ENCODE peak calls at places on chromosomes 4 and X, in five cellular contexts. One of them, this sample, is unnamed.

GRCh38 chrX:119503484-119503861 is 35.2 kb downstream of the SLC25A5 start:
- DNase-seq in heart right ventricle: no peak
- DNase-seq in HCT116: no peak
- DNase-seq in tibial artery: peak
- DNase-seq in fibroblast of lung: peak
- DNase-seq in this sample: peak

GRCh38 chr4:156764145-156764544 is 207.5 kb downstream of the PDGFC start:
- DNase-seq in heart right ventricle: no peak
- DNase-seq in HCT116: no peak
- DNase-seq in tibial artery: no peak
- DNase-seq in fibroblast of lung: peak
- DNase-seq in this sample: peak

GRCh38 chr4:176383273-176384077 is 63.7 kb downstream of the SPCS3 start:
- DNase-seq in heart right ventricle: peak
- DNase-seq in HCT116: no peak
- DNase-seq in tibial artery: no peak
- DNase-seq in fibroblast of lung: peak
- DNase-seq in this sample: peak

GRCh38 chrX:40095588-40096394 is 2.0 kb downstream of the BCOR start:
- DNase-seq in heart right ventricle: no peak
- DNase-seq in HCT116: no peak
- DNase-seq in tibial artery: no peak
- DNase-seq in fibroblast of lung: no peak
- DNase-seq in this sample: peak

GRCh38 chr4:93199492-93199891 is 629.1 kb upstream of the ATOH1 start:
- DNase-seq in heart right ventricle: no peak
- DNase-seq in HCT116: peak
- DNase-seq in tibial artery: no peak
- DNase-seq in fibroblast of lung: peak
- DNase-seq in this sample: peak

GRCh38 chrX:13699183-13699826 is 10.4 kb downstream of the RAB9A start:
- DNase-seq in heart right ventricle: peak
- DNase-seq in HCT116: no peak
- DNase-seq in tibial artery: no peak
- DNase-seq in fibroblast of lung: peak
- DNase-seq in this sample: no peak

GRCh38 chrX:14209034-14209433 is 179.3 kb upstream of the GEMIN8 start:
- DNase-seq in heart right ventricle: no peak
- DNase-seq in HCT116: no peak
- DNase-seq in tibial artery: no peak
- DNase-seq in fibroblast of lung: no peak
- DNase-seq in this sample: no peak

GRCh38 chr4:83074086-83074704 is 39.2 kb downstream of the COPS4 start:
- DNase-seq in heart right ventricle: peak
- DNase-seq in HCT116: peak
- DNase-seq in tibial artery: no peak
- DNase-seq in fibroblast of lung: peak
- DNase-seq in this sample: peak

GRCh38 chrX:155966876-155967275 is 30.6 kb upstream of the IL9R start:
- DNase-seq in heart right ventricle: no peak
- DNase-seq in HCT116: peak
- DNase-seq in tibial artery: no peak
- DNase-seq in fibroblast of lung: no peak
- DNase-seq in this sample: peak

GRCh38 chrX:41661366-41662095 is 27.2 kb upstream of the GPR34 start:
- DNase-seq in heart right ventricle: no peak
- DNase-seq in HCT116: no peak
- DNase-seq in tibial artery: no peak
- DNase-seq in fibroblast of lung: peak
- DNase-seq in this sample: no peak

GRCh38 chr4:74555231-74555630 is 110.3 kb downstream of the AREG start:
- DNase-seq in heart right ventricle: no peak
- DNase-seq in HCT116: no peak
- DNase-seq in tibial artery: no peak
- DNase-seq in fibroblast of lung: peak
- DNase-seq in this sample: no peak

GRCh38 chr4:42501624-42502401 is 104.5 kb downstream of the SHISA3 start:
- DNase-seq in heart right ventricle: no peak
- DNase-seq in HCT116: no peak
- DNase-seq in tibial artery: no peak
- DNase-seq in fibroblast of lung: no peak
- DNase-seq in this sample: no peak

GRCh38 chr4:182533948-182534347 is 290.7 kb downstream of the TENM3 start:
- DNase-seq in heart right ventricle: no peak
- DNase-seq in HCT116: no peak
- DNase-seq in tibial artery: no peak
- DNase-seq in fibroblast of lung: peak
- DNase-seq in this sample: peak

GRCh38 chrX:46597774-46598173 is 24.2 kb downstream of the CHST7 start:
- DNase-seq in heart right ventricle: no peak
- DNase-seq in HCT116: no peak
- DNase-seq in tibial artery: no peak
- DNase-seq in fibroblast of lung: no peak
- DNase-seq in this sample: no peak

GRCh38 chr4:160257324-160257723 is 1154.4 kb downstream of the RAPGEF2 start:
- DNase-seq in heart right ventricle: no peak
- DNase-seq in HCT116: no peak
- DNase-seq in tibial artery: no peak
- DNase-seq in fibroblast of lung: no peak
- DNase-seq in this sample: no peak

GRCh38 chrX:11097920-11098319 is 13.2 kb upstream of the HCCS start:
- DNase-seq in heart right ventricle: no peak
- DNase-seq in HCT116: no peak
- DNase-seq in tibial artery: no peak
- DNase-seq in fibroblast of lung: no peak
- DNase-seq in this sample: no peak

GRCh38 chr4:90074322-90074886 is 52.8 kb upstream of the CCSER1 start:
- DNase-seq in heart right ventricle: no peak
- DNase-seq in HCT116: no peak
- DNase-seq in tibial artery: no peak
- DNase-seq in fibroblast of lung: no peak
- DNase-seq in this sample: no peak

GRCh38 chrX:101415180-101416130 is 7.4 kb downstream of the HNRNPH2 start:
- DNase-seq in heart right ventricle: peak
- DNase-seq in HCT116: no peak
- DNase-seq in tibial artery: no peak
- DNase-seq in fibroblast of lung: peak
- DNase-seq in this sample: peak

GRCh38 chr4:78578674-78579430 is 27.3 kb downstream of the ANXA3 start:
- DNase-seq in heart right ventricle: no peak
- DNase-seq in HCT116: no peak
- DNase-seq in tibial artery: no peak
- DNase-seq in fibroblast of lung: no peak
- DNase-seq in this sample: peak

GRCh38 chr4:18798123-18798522 is 776.6 kb upstream of the LCORL start:
- DNase-seq in heart right ventricle: no peak
- DNase-seq in HCT116: no peak
- DNase-seq in tibial artery: no peak
- DNase-seq in fibroblast of lung: no peak
- DNase-seq in this sample: no peak

GRCh38 chrX:46444011-46444410 is 101.2 kb downstream of the ZNF674 start:
- DNase-seq in heart right ventricle: no peak
- DNase-seq in HCT116: peak
- DNase-seq in tibial artery: no peak
- DNase-seq in fibroblast of lung: peak
- DNase-seq in this sample: peak

GRCh38 chr4:6618386-6619115 is 21.9 kb upstream of the MRFAP1 start:
- DNase-seq in heart right ventricle: no peak
- DNase-seq in HCT116: no peak
- DNase-seq in tibial artery: no peak
- DNase-seq in fibroblast of lung: no peak
- DNase-seq in this sample: no peak

GRCh38 chr4:124804584-124804983 is 92.1 kb upstream of the ANKRD50 start:
- DNase-seq in heart right ventricle: no peak
- DNase-seq in HCT116: no peak
- DNase-seq in tibial artery: no peak
- DNase-seq in fibroblast of lung: peak
- DNase-seq in this sample: peak

GRCh38 chr4:53240573-53240972 is 125.3 kb downstream of the SCFD2 start:
- DNase-seq in heart right ventricle: no peak
- DNase-seq in HCT116: no peak
- DNase-seq in tibial artery: no peak
- DNase-seq in fibroblast of lung: no peak
- DNase-seq in this sample: no peak

GRCh38 chr4:39050590-39050989 is 11.4 kb upstream of the KLHL5 start:
- DNase-seq in heart right ventricle: no peak
- DNase-seq in HCT116: no peak
- DNase-seq in tibial artery: no peak
- DNase-seq in fibroblast of lung: no peak
- DNase-seq in this sample: no peak

GRCh38 chr4:185518494-185518893 is 16.8 kb downstream of the PDLIM3 start:
- DNase-seq in heart right ventricle: no peak
- DNase-seq in HCT116: no peak
- DNase-seq in tibial artery: no peak
- DNase-seq in fibroblast of lung: no peak
- DNase-seq in this sample: no peak

GRCh38 chr4:185522451-185522850 is 12.9 kb downstream of the PDLIM3 start:
- DNase-seq in heart right ventricle: no peak
- DNase-seq in HCT116: no peak
- DNase-seq in tibial artery: no peak
- DNase-seq in fibroblast of lung: no peak
- DNase-seq in this sample: no peak

GRCh38 chr4:185520119-185520518 is 15.2 kb downstream of the PDLIM3 start:
- DNase-seq in heart right ventricle: no peak
- DNase-seq in HCT116: no peak
- DNase-seq in tibial artery: no peak
- DNase-seq in fibroblast of lung: peak
- DNase-seq in this sample: no peak

GRCh38 chr4:185524888-185525863 is 10.1 kb downstream of the PDLIM3 start:
- DNase-seq in heart right ventricle: no peak
- DNase-seq in HCT116: no peak
- DNase-seq in tibial artery: no peak
- DNase-seq in fibroblast of lung: peak
- DNase-seq in this sample: no peak

GRCh38 chr4:185523862-185524261 is 11.4 kb downstream of the PDLIM3 start:
- DNase-seq in heart right ventricle: no peak
- DNase-seq in HCT116: no peak
- DNase-seq in tibial artery: no peak
- DNase-seq in fibroblast of lung: no peak
- DNase-seq in this sample: no peak
- TF ChIP-seq CTCF in heart right ventricle: no peak
- TF ChIP-seq CTCF in HCT116: no peak
- TF ChIP-seq CTCF in tibial artery: no peak
- TF ChIP-seq CTCF in fibroblast of lung: no peak
- TF ChIP-seq CTCF in this sample: no peak

GRCh38 chrX:136198678-136199243 is 51.4 kb downstream of the FHL1 start:
- DNase-seq in heart right ventricle: no peak
- DNase-seq in HCT116: no peak
- DNase-seq in tibial artery: no peak
- DNase-seq in fibroblast of lung: no peak
- DNase-seq in this sample: no peak

GRCh38 chrX:136198010-136198409 is 50.7 kb downstream of the FHL1 start:
- DNase-seq in heart right ventricle: no peak
- DNase-seq in HCT116: no peak
- DNase-seq in tibial artery: no peak
- DNase-seq in fibroblast of lung: peak
- DNase-seq in this sample: no peak

GRCh38 chrX:136194546-136194945 is 47.2 kb downstream of the FHL1 start:
- DNase-seq in heart right ventricle: no peak
- DNase-seq in HCT116: no peak
- DNase-seq in tibial artery: no peak
- DNase-seq in fibroblast of lung: no peak
- DNase-seq in this sample: no peak

GRCh38 chrX:136195247-136195646 is 47.9 kb downstream of the FHL1 start:
- DNase-seq in heart right ventricle: no peak
- DNase-seq in HCT116: no peak
- DNase-seq in tibial artery: no peak
- DNase-seq in fibroblast of lung: no peak
- DNase-seq in this sample: no peak

DNA sequence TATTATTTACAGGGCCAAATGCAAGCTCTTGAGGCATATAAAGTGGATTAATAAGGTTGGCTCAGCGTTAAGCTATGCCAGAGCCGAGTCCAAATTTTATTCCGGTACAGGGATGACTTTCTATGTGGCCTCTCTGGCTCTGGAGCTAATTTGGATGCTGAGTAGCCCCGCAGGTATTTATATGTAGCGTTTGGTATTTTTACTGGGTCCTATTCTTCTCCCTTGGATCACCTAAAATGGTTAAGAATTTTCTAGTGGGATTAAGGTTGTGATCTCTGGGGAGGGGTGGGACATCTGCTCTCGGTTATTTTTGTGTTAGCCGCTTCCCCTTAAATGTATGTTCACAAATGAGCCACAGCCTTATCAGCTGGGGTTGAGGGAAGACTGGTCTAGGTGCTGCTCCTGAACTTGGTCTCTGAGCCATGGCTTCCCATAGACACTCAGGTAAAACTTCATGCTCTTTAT is 49.4 kb downstream of the FHL1 start:
- DNase-seq in heart right ventricle: peak
- DNase-seq in HCT116: no peak
- DNase-seq in tibial artery: no peak
- DNase-seq in fibroblast of lung: peak
- DNase-seq in this sample: peak
- H3K4me3 ChIP-seq in heart right ventricle: peak
- H3K4me3 ChIP-seq in HCT116: no peak
- H3K4me3 ChIP-seq in tibial artery: peak
- H3K4me3 ChIP-seq in fibroblast of lung: no peak
- H3K4me3 ChIP-seq in this sample: peak

GRCh38 chr4:40484346-40484745 is 145.3 kb downstream of the RBM47 start:
- DNase-seq in heart right ventricle: no peak
- DNase-seq in HCT116: no peak
- DNase-seq in tibial artery: no peak
- DNase-seq in fibroblast of lung: peak
- DNase-seq in this sample: no peak
- TF ChIP-seq CTCF in heart right ventricle: no peak
- TF ChIP-seq CTCF in HCT116: no peak
- TF ChIP-seq CTCF in tibial artery: no peak
- TF ChIP-seq CTCF in fibroblast of lung: no peak
- TF ChIP-seq CTCF in this sample: no peak

DNA sequence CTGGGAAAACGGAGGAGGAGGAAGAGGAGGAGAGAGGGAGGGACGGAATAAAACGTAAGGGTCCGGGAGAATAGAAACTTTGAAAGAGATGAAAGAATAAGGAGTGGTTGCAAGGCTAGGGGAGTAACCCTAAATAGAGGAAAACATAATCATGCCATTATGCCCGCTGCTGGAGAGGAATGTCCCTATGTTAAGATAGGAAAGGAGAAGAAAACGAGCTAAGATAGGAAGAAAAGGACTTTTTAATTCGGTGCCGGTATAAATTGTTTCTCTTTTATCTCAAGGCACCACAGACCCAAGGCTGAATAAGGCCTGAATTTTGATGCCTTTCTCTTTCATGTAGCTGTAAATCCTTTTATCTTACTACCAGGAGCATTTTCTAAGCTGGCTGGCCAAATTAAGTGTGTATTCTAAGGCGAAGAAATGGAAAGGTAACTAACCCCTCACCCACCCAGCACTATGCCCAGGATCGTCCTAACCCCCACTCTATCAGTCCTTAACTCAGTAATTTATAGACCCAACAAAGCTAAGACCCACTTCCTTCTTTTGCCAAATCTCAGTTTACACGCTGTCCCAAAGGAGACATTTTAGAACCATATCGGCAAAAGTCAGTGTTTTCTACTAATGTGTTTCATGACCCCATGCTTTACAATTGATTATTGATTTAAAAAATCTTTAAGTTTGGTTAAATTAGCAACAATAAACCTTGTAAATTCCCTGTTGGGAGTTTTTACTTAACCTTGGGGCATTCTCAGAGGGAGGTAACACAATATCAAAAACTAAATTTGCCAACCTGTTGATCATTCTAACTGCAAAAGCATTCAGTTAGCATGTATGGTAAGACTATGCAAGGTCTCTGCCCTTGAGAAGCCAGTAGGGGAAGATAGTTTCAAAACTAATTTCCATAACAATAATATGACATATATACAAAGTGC is 1.1 kb upstream of the CUL4B start:
- DNase-seq in heart right ventricle: no peak
- DNase-seq in HCT116: no peak
- DNase-seq in tibial artery: no peak
- DNase-seq in fibroblast of lung: no peak
- DNase-seq in this sample: no peak
- H3K4me3 ChIP-seq in heart right ventricle: peak
- H3K4me3 ChIP-seq in HCT116: peak
- H3K4me3 ChIP-seq in tibial artery: peak
- H3K4me3 ChIP-seq in fibroblast of lung: peak
- H3K4me3 ChIP-seq in this sample: peak